ENCODE peak calls at places on chromosomes 3 and 15, in five cellular contexts. P is GM23338; Y is cardiac muscle cell; D is fibroblast of lung; Z is naive thymus-derived CD4-positive, alpha-beta T cell. C is an unnamed sample. For H3K36me3, the result is how much of the 10 kb centered on the place peaks cover.

GRCh38 chr15:65641723-65642475 is 20.2 kb downstream of the SLC24A1 start:
- DNase-seq in P (no peak), Y (no peak), D (peak), Z (no peak), C (no peak)

GRCh38 chr3:8658326-8659212 is 14.0 kb upstream of the SSUH2 start:
- DNase-seq in P (no peak), Y (peak), D (peak), Z (no peak), C (no peak)

GRCh38 chr3:43748179-43748578 is 57.4 kb downstream of the ABHD5 start:
- DNase-seq in P (no peak), Y (no peak), D (peak), Z (no peak), C (no peak)

GRCh38 chr3:31606453-31606852 is 73.7 kb downstream of the STT3B start:
- DNase-seq in P (peak), Y (no peak), D (no peak), Z (no peak), C (no peak)

GRCh38 chr3:45915518-45916231 is 27.6 kb upstream of the CXCR6 start:
- DNase-seq in P (no peak), Y (no peak), D (peak), Z (peak), C (peak)

GRCh38 chr15:80264031-80264430 is 12.0 kb upstream of the CTXND1 start:
- DNase-seq in P (peak), Y (peak), D (peak), Z (no peak), C (no peak)

GRCh38 chr15:100772478-100773378 is 106.9 kb upstream of the ALDH1A3 start:
- DNase-seq in P (peak), Y (no peak), D (peak), Z (no peak), C (no peak)

GRCh38 chr15:76449455-76449854 is 112.9 kb downstream of the ISL2 start:
- DNase-seq in P (no peak), Y (no peak), D (no peak), Z (no peak), C (no peak)

GRCh38 chr15:62569460-62570404 is 404.6 kb upstream of the C2CD4B start:
- DNase-seq in P (no peak), Y (no peak), D (peak), Z (no peak), C (no peak)

GRCh38 chr3:10004960-10005564 is 18.4 kb upstream of the EMC3 start:
- DNase-seq in P (no peak), Y (no peak), D (peak), Z (no peak), C (no peak)

GRCh38 chr15:39997031-39997430 is 42.0 kb downstream of the SRP14 start:
- DNase-seq in P (no peak), Y (no peak), D (no peak), Z (no peak), C (no peak)

GRCh38 chr15:39998511-39998910 is 40.5 kb downstream of the SRP14 start:
- DNase-seq in P (no peak), Y (no peak), D (no peak), Z (no peak), C (no peak)

GRCh38 chr15:40002295-40002694 is 36.7 kb downstream of the SRP14 start:
- DNase-seq in P (peak), Y (no peak), D (peak), Z (no peak), C (no peak)

GRCh38 chr15:40003491-40003916 is 35.5 kb downstream of the SRP14 start:
- DNase-seq in P (no peak), Y (no peak), D (no peak), Z (no peak), C (no peak)

GRCh38 chr15:39999538-39999937 is 39.4 kb downstream of the SRP14 start:
- DNase-seq in P (no peak), Y (no peak), D (no peak), Z (no peak), C (no peak)
- H3K36me3 ChIP-seq in P (half or more), Y (under half), D (under half), Z (under half), C (under half)

GRCh38 chr3:184771158-184771730 is 40.7 kb upstream of the VPS8 start:
- DNase-seq in P (no peak), Y (no peak), D (peak), Z (no peak), C (no peak)
- H3K27ac ChIP-seq in P (no peak), Y (no peak), D (no peak), Z (no peak), C (no peak)

GRCh38 chr15:74843445-74843828 is 481 bp upstream of the ULK3 start:
- DNase-seq in P (no peak), Y (no peak), D (no peak), Z (no peak), C (no peak)

GRCh38 chr15:74842581-74843444 is at the start of gene ULK3:
- DNase-seq in P (peak), Y (peak), D (peak), Z (peak), C (peak)

GRCh38 chr15:74844319-74845207 is 1.6 kb upstream of the ULK3 start:
- DNase-seq in P (no peak), Y (no peak), D (no peak), Z (no peak), C (no peak)

GRCh38 chr15:74845208-74845568 is 2.2 kb upstream of the ULK3 start:
- DNase-seq in P (no peak), Y (no peak), D (no peak), Z (peak), C (peak)

DNA sequence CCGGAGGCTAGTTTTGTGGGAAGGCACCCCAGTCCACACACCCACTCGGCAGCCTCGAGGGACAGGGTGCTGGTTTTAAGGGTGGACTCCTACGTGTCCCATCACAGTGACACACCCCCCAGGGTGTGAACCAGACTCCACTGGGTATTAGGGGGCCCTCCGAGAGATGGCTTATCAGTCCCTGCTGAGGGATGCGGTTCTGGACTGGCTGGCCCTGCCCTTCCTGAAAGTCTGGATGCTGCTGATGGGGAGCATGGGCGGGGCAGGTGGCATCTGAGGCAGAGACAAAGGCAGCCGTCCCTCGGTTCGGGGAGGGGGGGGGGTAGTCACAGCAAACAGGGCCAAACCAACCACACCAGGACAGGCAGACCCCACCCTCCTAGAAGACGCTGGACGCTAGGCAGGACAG is 939 bp upstream of the ULK3 start:
- DNase-seq in P (no peak), Y (no peak), D (no peak), Z (no peak), C (no peak)
- H3K4me3 ChIP-seq in P (peak), Y (no peak), D (peak), Z (peak), C (peak)

GRCh38 chr3:2096196-2096595 is 2.5 kb upstream of the CNTN4 start:
- DNase-seq in P (no peak), Y (peak), D (no peak), Z (no peak), C (no peak)
- H3K36me3 ChIP-seq in P (under half), Y (under half), D (under half), Z (under half), C (under half)

GRCh38 chr3:112129925-112130637 is 3.0 kb downstream of the GCSAM start:
- DNase-seq in P (no peak), Y (no peak), D (no peak), Z (no peak), C (no peak)
- H3K27ac ChIP-seq in P (no peak), Y (no peak), D (no peak), Z (peak), C (no peak)

GRCh38 chr3:139916271-139916670 is 18.7 kb upstream of the CLSTN2 start:
- DNase-seq in P (no peak), Y (no peak), D (no peak), Z (no peak), C (no peak)

GRCh38 chr3:139917226-139917785 is 17.7 kb upstream of the CLSTN2 start:
- DNase-seq in P (no peak), Y (no peak), D (no peak), Z (no peak), C (no peak)
- H3K4me3 ChIP-seq in P (no peak), Y (no peak), D (no peak), Z (no peak), C (no peak)

DNA sequence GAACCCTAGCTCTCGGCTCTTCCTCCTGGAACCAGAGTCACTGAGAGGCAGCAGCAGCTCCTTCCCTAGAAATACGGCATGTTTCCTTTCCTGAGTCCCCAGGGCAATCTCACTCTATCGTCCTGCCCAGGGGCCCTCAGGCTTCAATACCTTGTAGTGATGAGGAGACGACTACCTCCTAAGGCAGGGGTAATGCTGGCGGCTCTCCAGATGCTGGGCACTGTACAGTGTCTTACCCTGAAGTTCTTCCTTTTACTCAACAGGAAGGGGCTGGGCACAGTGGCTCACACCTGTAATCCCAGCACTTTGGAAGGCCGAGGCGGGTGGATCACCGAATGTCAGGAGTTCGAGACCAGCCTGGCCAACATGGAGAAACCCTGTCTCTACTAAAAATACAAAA is 13.5 kb downstream of the TMEM44 start:
- DNase-seq in P (no peak), Y (no peak), D (no peak), Z (no peak), C (no peak)
- H3K36me3 ChIP-seq in P (under half), Y (under half), D (under half), Z (under half), C (under half)

GRCh38 chr3:27720029-27720518 is 2.0 kb downstream of the EOMES start:
- DNase-seq in P (peak), Y (no peak), D (no peak), Z (no peak), C (no peak)
- H3K27ac ChIP-seq in P (no peak), Y (no peak), D (no peak), Z (no peak), C (peak)

GRCh38 chr15:59371458-59372351 is 966 bp downstream of the MYO1E start:
- DNase-seq in P (peak), Y (peak), D (no peak), Z (no peak), C (peak)

GRCh38 chr15:59372352-59373211 is at the start of gene MYO1E:
- DNase-seq in P (peak), Y (peak), D (peak), Z (no peak), C (peak)

GRCh38 chr15:59367022-59367451 is 5.6 kb downstream of the MYO1E start:
- DNase-seq in P (no peak), Y (no peak), D (no peak), Z (no peak), C (no peak)

GRCh38 chr15:59366368-59367021 is 6.2 kb downstream of the MYO1E start:
- DNase-seq in P (no peak), Y (no peak), D (no peak), Z (no peak), C (no peak)

GRCh38 chr15:59369597-59369996 is 3.1 kb downstream of the MYO1E start:
- DNase-seq in P (no peak), Y (no peak), D (no peak), Z (no peak), C (no peak)
- H3K4me3 ChIP-seq in P (no peak), Y (no peak), D (no peak), Z (no peak), C (no peak)